ENCODE peak calls at places on chromosomes 16 and 17, in six cellular contexts. P, O, D, J, V and M are unnamed samples. For H3K9me3 and H3K36me3, the result is how much of the 10 kb centered on the place peaks cover.

GRCh38 chr16:89322381-89323119 is 105.0 kb downstream of the ZNF778 start:
- DNase-seq in P (no peak), O (no peak), D (peak), J (no peak), V (no peak), M (peak)

GRCh38 chr16:84356591-84357116 is 11.7 kb upstream of the ATP2C2 start:
- DNase-seq in P (no peak), O (peak), D (no peak), J (peak), V (peak), M (no peak)

GRCh38 chr17:11391134-11391533 is 150.1 kb downstream of the SHISA6 start:
- DNase-seq in P (peak), O (no peak), D (no peak), J (no peak), V (peak), M (no peak)

GRCh38 chr17:60130466-60130865 is 19.3 kb upstream of the CA4 start:
- DNase-seq in P (no peak), O (no peak), D (no peak), J (no peak), V (no peak), M (no peak)

GRCh38 chr17:80986816-80987480 is 4.7 kb upstream of the CHMP6 start:
- DNase-seq in P (peak), O (no peak), D (peak), J (no peak), V (no peak), M (peak)

GRCh38 chr16:85066346-85066885 is 38.8 kb downstream of the KIAA0513 start:
- DNase-seq in P (no peak), O (no peak), D (no peak), J (no peak), V (no peak), M (no peak)

GRCh38 chr17:82380860-82381702 is 9.5 kb downstream of the UTS2R start:
- DNase-seq in P (no peak), O (no peak), D (no peak), J (no peak), V (no peak), M (no peak)

GRCh38 chr16:89187337-89188063 is 12.8 kb downstream of the SLC22A31 start:
- DNase-seq in P (no peak), O (no peak), D (no peak), J (no peak), V (no peak), M (no peak)

GRCh38 chr16:72537684-72538083 is 365.7 kb upstream of the PMFBP1 start:
- DNase-seq in P (no peak), O (no peak), D (no peak), J (no peak), V (no peak), M (no peak)

GRCh38 chr17:63653018-63653417 is 30.8 kb downstream of the MAP3K3 start:
- DNase-seq in P (peak), O (no peak), D (no peak), J (no peak), V (no peak), M (no peak)

GRCh38 chr16:10552998-10553491 is 27.4 kb downstream of the EMP2 start:
- DNase-seq in P (no peak), O (no peak), D (no peak), J (no peak), V (peak), M (no peak)

GRCh38 chr17:6927290-6927844 is 68.5 kb upstream of the ALOX12 start:
- DNase-seq in P (no peak), O (no peak), D (no peak), J (no peak), V (no peak), M (no peak)

GRCh38 chr16:88691924-88692560 is 5.7 kb upstream of the SNAI3 start:
- DNase-seq in P (no peak), O (no peak), D (no peak), J (no peak), V (peak), M (no peak)

GRCh38 chr16:11495066-11495407 is 91.7 kb downstream of the LITAF start:
- DNase-seq in P (no peak), O (no peak), D (no peak), J (no peak), V (no peak), M (no peak)

GRCh38 chr17:42281571-42282096 is 5.4 kb upstream of the STAT5B start:
- DNase-seq in P (peak), O (peak), D (no peak), J (no peak), V (no peak), M (peak)

GRCh38 chr17:20989481-20989880 is 53.3 kb downstream of the USP22 start:
- DNase-seq in P (no peak), O (no peak), D (no peak), J (no peak), V (no peak), M (no peak)

GRCh38 chr17:80830020-80830780 is 161.4 kb upstream of the CHMP6 start:
- DNase-seq in P (no peak), O (no peak), D (no peak), J (no peak), V (no peak), M (no peak)

GRCh38 chr16:79380990-79381389 is 219.5 kb downstream of the MAF start:
- DNase-seq in P (no peak), O (no peak), D (no peak), J (no peak), V (no peak), M (no peak)

GRCh38 chr16:21159281-21159951 is 942 bp downstream of the LDAF1 start:
- DNase-seq in P (peak), O (peak), D (peak), J (no peak), V (peak), M (peak)

GRCh38 chr17:78427140-78427539 is 48.7 kb downstream of the PGS1 start:
- DNase-seq in P (no peak), O (no peak), D (no peak), J (no peak), V (no peak), M (no peak)

GRCh38 chr16:51880776-51881175 is 666.2 kb downstream of the TOX3 start:
- DNase-seq in P (no peak), O (no peak), D (no peak), J (no peak), V (no peak), M (no peak)

DNA sequence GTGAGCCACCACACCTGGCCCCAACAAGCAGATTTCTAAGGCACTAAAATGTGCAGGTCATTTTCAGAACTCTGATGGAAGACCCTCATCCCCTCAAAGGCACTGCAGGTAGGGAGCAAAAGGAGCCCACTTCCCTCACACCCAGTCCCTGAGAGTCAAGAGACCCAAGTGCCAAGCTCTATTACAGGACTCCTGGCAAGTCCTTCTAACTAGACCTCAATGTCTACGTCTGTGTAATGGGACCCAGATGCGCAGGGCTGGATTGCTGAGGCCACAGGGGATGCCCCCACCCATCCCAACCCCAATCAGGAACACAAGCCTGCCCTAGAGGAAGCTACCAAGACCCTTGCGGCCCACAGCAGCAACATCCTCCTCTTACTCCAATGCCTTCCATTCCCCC is 2.7 kb downstream of the PLLP start:
- DNase-seq in P (no peak), O (no peak), D (no peak), J (no peak), V (no peak), M (no peak)
- H3K9me3 ChIP-seq in P (under half), O (under half), D (under half), J (under half), V (under half), M (under half)

DNA sequence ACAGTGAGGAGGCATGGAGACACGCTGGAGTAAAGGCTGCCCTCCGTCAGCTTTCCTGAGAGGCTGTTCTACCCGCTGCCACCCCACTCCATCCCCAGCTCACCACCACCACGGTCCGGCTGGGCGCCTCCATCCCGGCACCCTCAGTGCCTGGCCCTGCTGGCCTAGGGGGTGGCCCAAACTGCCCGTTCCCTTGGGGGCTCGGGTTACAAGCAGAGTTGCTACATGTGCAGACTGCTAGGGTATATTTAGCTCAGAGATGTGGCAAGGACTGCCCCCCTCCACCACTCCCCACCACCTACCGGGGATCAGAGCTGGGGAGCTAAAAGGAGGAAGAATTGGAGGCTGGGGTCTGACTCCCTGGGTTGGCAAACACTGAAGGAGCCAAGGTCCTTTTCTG is 4.1 kb downstream of the CACNB1 start:
- DNase-seq in P (no peak), O (no peak), D (no peak), J (no peak), V (no peak), M (no peak)
- TF ChIP-seq POLR2A in P (no peak), O (no peak), D (no peak), J (no peak), V (no peak), M (no peak)

GRCh38 chr17:75231741-75232464 is 26.4 kb downstream of the NUP85 start:
- DNase-seq in P (no peak), O (no peak), D (no peak), J (no peak), V (no peak), M (no peak)
- H3K36me3 ChIP-seq in P (under half), O (under half), D (under half), J (under half), V (under half), M (under half)

GRCh38 chr16:5642470-5642869 is 544.9 kb upstream of the EEF2KMT start:
- DNase-seq in P (no peak), O (no peak), D (no peak), J (no peak), V (no peak), M (no peak)

GRCh38 chr16:5642034-5642433 is 544.4 kb upstream of the EEF2KMT start:
- DNase-seq in P (no peak), O (no peak), D (no peak), J (no peak), V (no peak), M (no peak)

GRCh38 chr16:5639531-5639930 is 541.9 kb upstream of the EEF2KMT start:
- DNase-seq in P (no peak), O (no peak), D (no peak), J (no peak), V (no peak), M (no peak)

GRCh38 chr16:5640883-5641282 is 543.3 kb upstream of the EEF2KMT start:
- DNase-seq in P (no peak), O (no peak), D (no peak), J (no peak), V (no peak), M (no peak)

DNA sequence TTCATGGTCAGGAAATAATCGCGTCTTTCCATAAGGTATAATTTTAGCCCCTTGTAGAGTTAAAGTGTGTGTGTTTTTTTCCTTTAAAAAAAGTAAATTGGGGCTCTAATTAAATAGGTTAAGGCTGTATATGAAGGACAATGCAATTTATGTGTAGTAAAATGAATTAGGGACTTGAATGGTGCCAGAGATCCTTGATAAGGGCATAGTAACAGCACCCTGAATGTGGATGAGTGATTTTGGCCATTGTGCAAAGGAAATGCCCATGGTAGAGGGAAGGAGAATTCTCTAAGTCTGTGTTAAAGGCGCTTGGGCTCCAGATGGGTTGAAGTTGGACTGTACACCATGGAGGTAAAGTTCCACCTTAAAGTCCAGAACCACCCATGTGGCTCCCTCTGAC is 546.5 kb upstream of the EEF2KMT start:
- DNase-seq in P (no peak), O (no peak), D (no peak), J (no peak), V (no peak), M (no peak)
- H3K9me3 ChIP-seq in P (under half), O (under half), D (under half), J (under half), V (under half), M (under half)

GRCh38 chr16:67549240-67549639 is 13.1 kb upstream of the CTCF start:
- DNase-seq in P (no peak), O (no peak), D (no peak), J (no peak), V (no peak), M (peak)

GRCh38 chr16:67546761-67547422 is 15.4 kb upstream of the CTCF start:
- DNase-seq in P (peak), O (peak), D (peak), J (peak), V (peak), M (peak)

GRCh38 chr16:67549936-67550335 is 12.4 kb upstream of the CTCF start:
- DNase-seq in P (no peak), O (no peak), D (no peak), J (no peak), V (no peak), M (no peak)

GRCh38 chr16:67547423-67548264 is 14.7 kb upstream of the CTCF start:
- DNase-seq in P (no peak), O (no peak), D (peak), J (no peak), V (peak), M (peak)

GRCh38 chr16:67548265-67549126 is 13.8 kb upstream of the CTCF start:
- DNase-seq in P (no peak), O (no peak), D (no peak), J (no peak), V (no peak), M (no peak)
- TF ChIP-seq POLR2A in P (no peak), O (no peak), D (no peak), J (no peak), V (no peak), M (no peak)

GRCh38 chr17:56997313-56997712 is 19.4 kb downstream of the SCPEP1 start:
- DNase-seq in P (no peak), O (no peak), D (no peak), J (no peak), V (no peak), M (no peak)
- H3K36me3 ChIP-seq in P (under half), O (under half), D (under half), J (under half), V (under half), M (under half)